ENCODE peak calls at places on chromosomes 2 and 18, in six cellular contexts. U is naive thymus-derived CD4-positive, alpha-beta T cell; A is upper lobe of right lung; K is heart right ventricle; G is stimulated activated naive CD8-positive, alpha-beta T cell treated with anti-CD3 and anti-CD28 coated beads, Interleukin-15, Interleukin-2, amounts not matched to agents 100 U/mL and 50 U/mL, for 24 hours; O is T-cell. W is an unnamed sample.

GRCh38 chr18:53567935-53568574 is 656.4 kb downstream of the MBD2 start:
- ATAC-seq in U (no peak), K (peak; percentile 58), G (no peak), A (peak; percentile 20), O (no peak), W (no peak)

GRCh38 chr2:164896634-164897033 is 55.0 kb upstream of the COBLL1 start:
- ATAC-seq in O (no peak), K (no peak), G (peak; percentile 76), U (peak; percentile 66), A (peak; percentile 36), W (peak; percentile 84)

GRCh38 chr2:144496067-144496466 is 23.9 kb downstream of the ZEB2 start:
- ATAC-seq in U (no peak), O (no peak), G (no peak), K (no peak), A (no peak), W (no peak)

GRCh38 chr2:133581027-133581760 is 12.9 kb upstream of the NCKAP5 start:
- ATAC-seq in G (no peak), K (peak; percentile 27), A (no peak), U (no peak), O (no peak), W (no peak)

GRCh38 chr2:101355561-101356130 is 31.7 kb downstream of the CREG2 start:
- ATAC-seq in A (no peak), O (no peak), G (no peak), K (no peak), U (no peak), W (no peak)

GRCh38 chr2:20104900-20105545 is 53.6 kb upstream of the LAPTM4A start:
- ATAC-seq in O (no peak), A (peak; percentile 79), G (no peak), K (no peak), U (no peak), W (no peak)

GRCh38 chr2:69166812-69167468 is 154.0 kb downstream of the ANTXR1 start:
- ATAC-seq in A (no peak), U (no peak), G (no peak), K (no peak), O (no peak), W (no peak)

GRCh38 chr2:175111200-175111657 is 56.8 kb downstream of the ATF2 start:
- ATAC-seq in O (no peak), U (peak; percentile 67), G (no peak), A (peak; percentile 70), K (no peak), W (no peak)

GRCh38 chr18:48166971-48167370 is 236.5 kb upstream of the SMAD2 start:
- ATAC-seq in O (no peak), K (peak; percentile 86), A (peak; percentile 81), U (no peak), G (no peak), W (no peak)

GRCh38 chr2:77578354-77578753 is 56.2 kb upstream of the LRRTM4 start:
- ATAC-seq in U (no peak), O (no peak), K (no peak), A (no peak), G (no peak), W (no peak)

GRCh38 chr2:200587007-200587616 is 1.3 kb downstream of the AOX1 start:
- ATAC-seq in A (no peak), U (no peak), O (no peak), G (no peak), K (no peak), W (no peak)